ENCODE peak calls at places on chromosome 20, in nine cellular contexts. M, U, W, J, P, A, B, X and E are unnamed samples. For H3K4me1 and H3K27me3, the result is how much of the 10 kb centered on the place peaks cover.

GRCh38 chr20:17618673-17619013 is 48.8 kb downstream of the DSTN start:
- DNase-seq in P (no peak), M (no peak), A (no peak), U (no peak), B (no peak), W (peak), X (no peak), J (no peak), E (no peak)

GRCh38 chr20:59043698-59044097 is 1.1 kb upstream of the PRELID3B start:
- DNase-seq in B (no peak), J (no peak), M (no peak), U (no peak), X (no peak), A (no peak), P (no peak), W (no peak), E (no peak)

GRCh38 chr20:63085087-63085861 is 78.5 kb upstream of the BHLHE23 start:
- DNase-seq in A (peak), J (no peak), X (no peak), M (no peak), W (no peak), P (peak), U (peak), B (no peak), E (no peak)

GRCh38 chr20:9995514-9996272 is 39.1 kb upstream of the ANKEF1 start:
- DNase-seq in X (no peak), J (no peak), A (no peak), W (no peak), U (no peak), B (no peak), M (no peak), P (no peak), E (no peak)

GRCh38 chr20:38123021-38123587 is 42.0 kb downstream of the TGM2 start:
- DNase-seq in M (peak), U (no peak), J (peak), B (peak), A (peak), X (no peak), P (peak), W (no peak), E (no peak)

GRCh38 chr20:43940518-43941225 is 26.0 kb downstream of the TOX2 start:
- DNase-seq in U (no peak), A (no peak), B (no peak), W (no peak), M (no peak), J (no peak), P (no peak), X (no peak), E (no peak)

GRCh38 chr20:64176548-64177419 is 12.5 kb downstream of the MYT1 start:
- DNase-seq in B (no peak), W (no peak), M (no peak), J (no peak), X (no peak), A (no peak), U (no peak), P (no peak), E (peak)

GRCh38 chr20:6636209-6637159 is 131.0 kb upstream of the BMP2 start:
- DNase-seq in A (no peak), B (peak), J (no peak), M (peak), W (peak), X (peak), U (no peak), P (no peak), E (peak)

GRCh38 chr20:20793570-20793969 is 81.1 kb upstream of the RALGAPA2 start:
- DNase-seq in J (no peak), M (no peak), X (no peak), U (no peak), W (no peak), B (no peak), P (no peak), A (no peak), E (no peak)

GRCh38 chr20:25057234-25058050 is 497 bp downstream of the ACSS1 start:
- DNase-seq in W (peak), U (peak), B (peak), P (peak), J (peak), X (no peak), M (peak), A (peak), E (peak)

GRCh38 chr20:18377896-18378481 is 88.8 kb downstream of the DZANK1 start:
- DNase-seq in M (no peak), A (no peak), P (no peak), B (no peak), W (no peak), J (no peak), X (no peak), U (no peak), E (no peak)

GRCh38 chr20:53621482-53622246 is 28.0 kb upstream of the ZNF217 start:
- DNase-seq in X (peak), U (no peak), A (peak), B (peak), J (peak), W (peak), M (peak), P (no peak), E (peak)

GRCh38 chr20:12925214-12925755 is 83.5 kb upstream of the SPTLC3 start:
- DNase-seq in A (no peak), U (no peak), W (peak), X (peak), J (peak), B (peak), P (no peak), M (peak), E (peak)

GRCh38 chr20:63625771-63626423 is 1.0 kb downstream of the GMEB2 start:
- DNase-seq in W (peak), A (no peak), B (peak), X (no peak), M (peak), P (peak), U (no peak), J (peak), E (peak)

GRCh38 chr20:39849664-39850063 is 839.4 kb downstream of the MAFB start:
- DNase-seq in J (peak), B (peak), X (peak), M (peak), U (peak), W (peak), A (peak), P (peak), E (peak)

GRCh38 chr20:20695250-20695816 is 17.1 kb downstream of the RALGAPA2 start:
- DNase-seq in A (no peak), M (no peak), X (no peak), U (no peak), W (no peak), B (no peak), P (no peak), J (no peak), E (no peak)

GRCh38 chr20:41530923-41531322 is 87.3 kb downstream of the CHD6 start:
- DNase-seq in X (no peak), M (no peak), U (no peak), A (no peak), J (no peak), P (no peak), W (no peak), B (no peak), E (no peak)

GRCh38 chr20:36847009-36847709 is 28.8 kb upstream of the TLDC2 start:
- DNase-seq in A (peak), P (no peak), B (peak), W (peak), U (peak), M (no peak), X (peak), J (peak), E (peak)

GRCh38 chr20:47684306-47685080 is 100.8 kb downstream of the SULF2 start:
- DNase-seq in W (no peak), B (no peak), X (no peak), A (no peak), M (no peak), U (no peak), J (no peak), P (no peak), E (no peak)

GRCh38 chr20:38338849-38339520 is 7.3 kb upstream of the LBP start:
- DNase-seq in A (no peak), U (no peak), X (peak), W (no peak), B (no peak), P (no peak), M (no peak), J (no peak), E (no peak)

GRCh38 chr20:58116505-58116904 is 111.9 kb downstream of the ANKRD60 start:
- DNase-seq in A (no peak), P (no peak), X (no peak), M (no peak), W (no peak), B (no peak), U (no peak), J (no peak), E (no peak)

DNA sequence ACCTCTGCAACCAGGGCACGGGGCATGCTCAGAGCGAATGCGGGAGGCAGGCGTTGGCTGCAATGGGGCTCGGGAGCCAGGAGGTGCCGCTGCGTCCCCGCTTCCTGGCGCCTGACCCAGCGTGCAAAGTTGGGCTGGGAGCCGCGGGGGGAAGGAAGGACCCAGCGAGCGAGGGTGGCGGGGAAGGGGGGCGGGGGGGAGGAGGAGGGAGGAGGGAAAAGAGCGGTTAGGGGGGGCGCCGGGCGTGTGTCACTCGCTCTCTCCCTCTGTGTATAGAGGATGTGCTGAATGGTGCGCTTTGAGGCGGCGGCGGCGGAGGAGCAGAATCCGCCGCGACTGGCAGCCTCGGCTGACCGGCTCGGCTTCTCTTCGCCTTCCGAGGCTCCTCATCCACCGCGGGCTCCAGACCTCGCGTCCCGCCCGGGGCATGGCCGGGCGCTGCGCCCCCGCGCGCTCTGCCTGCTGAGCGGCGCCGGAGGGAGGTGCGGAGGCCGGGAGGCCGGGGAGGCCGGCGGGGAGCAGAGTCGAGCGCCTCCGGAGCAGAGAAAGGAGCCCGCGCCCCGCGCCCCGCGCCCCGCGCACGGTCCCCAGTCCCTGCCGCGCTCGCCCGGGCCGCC is at the start of gene PLCB1:
- DNase-seq in A (peak), W (peak), U (peak), J (peak), B (peak), X (peak), P (peak), M (peak), E (peak)
- TF ChIP-seq POLR2A in A (no peak), W (no peak), U (no peak), J (no peak), B (no peak), X (peak), P (no peak), M (no peak), E (no peak)

DNA sequence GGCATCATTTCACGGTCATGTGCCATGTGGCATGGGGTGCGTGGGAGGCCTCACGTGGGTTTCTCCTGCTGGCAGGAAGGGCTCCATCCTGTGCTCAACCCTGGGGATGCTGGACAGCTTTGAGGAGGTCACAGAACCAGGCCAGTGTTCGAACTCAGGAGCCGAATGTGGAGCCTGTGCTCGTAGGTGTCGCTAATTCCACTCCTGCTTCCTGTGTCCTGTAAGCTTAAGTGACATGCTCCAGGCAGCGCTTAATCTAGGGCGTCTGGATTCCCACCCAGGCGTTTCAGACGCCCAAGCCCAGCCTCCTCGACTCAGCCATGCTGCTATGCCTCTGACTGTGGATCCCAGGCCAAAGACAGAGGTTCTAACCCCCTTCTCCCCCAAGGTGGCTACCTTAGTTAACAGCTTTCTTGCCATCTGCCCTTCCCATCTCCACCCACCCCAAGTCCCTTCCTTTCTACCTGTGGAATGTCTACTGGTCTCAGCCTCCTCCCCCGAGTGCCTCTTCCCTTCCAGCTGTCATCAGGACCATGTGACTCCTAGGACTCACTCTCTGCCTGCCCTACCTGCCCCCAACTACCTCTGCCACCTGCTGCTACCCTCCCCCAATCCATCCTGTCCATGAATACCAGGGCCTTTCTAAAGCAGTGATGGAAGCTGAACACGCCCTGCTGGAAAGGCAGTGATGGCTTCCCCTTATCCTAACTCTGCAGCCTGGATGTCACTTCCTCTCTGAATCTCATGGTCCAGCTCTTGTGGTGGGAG is 255.1 kb downstream of the CDH26 start:
- DNase-seq in A (no peak), U (no peak), J (no peak), W (no peak), X (no peak), M (no peak), P (no peak), B (no peak), E (no peak)
- H3K4me1 ChIP-seq in A (under half), U (under half), J (under half), W (under half), X (under half), M (under half), P (under half), B (under half), E (under half)

GRCh38 chr20:19492116-19492515 is 265.9 kb upstream of the RIN2 start:
- DNase-seq in M (no peak), W (no peak), A (no peak), X (no peak), B (no peak), J (no peak), P (no peak), U (no peak), E (no peak)

GRCh38 chr20:19491241-19491640 is 266.8 kb upstream of the RIN2 start:
- DNase-seq in M (no peak), U (no peak), W (no peak), J (no peak), A (no peak), X (no peak), P (no peak), B (no peak), E (no peak)

GRCh38 chr20:19495905-19496703 is 262.0 kb upstream of the RIN2 start:
- DNase-seq in P (no peak), M (no peak), J (no peak), X (no peak), B (no peak), U (no peak), W (no peak), A (no peak), E (no peak)

GRCh38 chr20:19493794-19494495 is 264.1 kb upstream of the RIN2 start:
- DNase-seq in X (no peak), J (peak), M (no peak), W (no peak), P (no peak), A (no peak), B (no peak), U (no peak), E (no peak)

DNA sequence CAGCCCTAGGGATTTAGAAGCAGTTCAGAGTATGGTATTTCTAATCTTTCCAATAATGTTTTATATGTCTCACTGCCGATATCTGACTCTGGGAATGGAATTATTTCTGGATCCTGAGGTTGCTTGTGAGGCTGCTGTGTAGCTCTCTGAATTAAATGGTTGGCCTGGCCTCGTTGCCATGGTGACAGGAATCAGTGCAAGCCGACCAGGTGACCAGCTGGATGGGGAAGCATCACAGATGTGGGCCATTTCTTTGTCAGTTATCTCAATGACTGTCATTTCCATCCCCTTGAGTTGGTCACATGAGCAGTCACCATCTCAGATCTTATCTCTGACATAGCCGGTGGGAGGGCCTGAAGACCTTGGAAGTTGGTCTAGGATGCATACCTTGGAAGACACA is 265.1 kb upstream of the RIN2 start:
- DNase-seq in U (no peak), W (no peak), J (no peak), A (no peak), B (no peak), X (no peak), P (no peak), M (no peak), E (peak)
- H3K27me3 ChIP-seq in U (under half), W (under half), J (under half), A (under half), B (under half), X (under half), P (under half), M (under half), E (under half)

GRCh38 chr20:1304711-1305515 is 24.0 kb downstream of the SDCBP2 start:
- DNase-seq in P (peak), J (no peak), B (no peak), A (no peak), W (no peak), M (no peak), U (no peak), X (no peak), E (peak)
- TF ChIP-seq POLR2A in P (no peak), J (no peak), B (no peak), A (no peak), W (no peak), M (no peak), U (no peak), X (no peak), E (no peak)

GRCh38 chr20:2460752-2461424 is 9.7 kb downstream of the SNRPB start:
- DNase-seq in M (no peak), W (no peak), X (no peak), B (no peak), P (no peak), J (no peak), U (no peak), A (no peak), E (no peak)

GRCh38 chr20:2463616-2464365 is 6.8 kb downstream of the SNRPB start:
- DNase-seq in B (no peak), X (no peak), A (no peak), W (no peak), M (no peak), P (no peak), U (no peak), J (no peak), E (no peak)

GRCh38 chr20:2465100-2465499 is 5.5 kb downstream of the SNRPB start:
- DNase-seq in U (no peak), B (no peak), M (no peak), W (no peak), X (no peak), J (no peak), P (no peak), A (no peak), E (no peak)

GRCh38 chr20:2459981-2460751 is 10.4 kb downstream of the SNRPB start:
- DNase-seq in J (no peak), W (no peak), X (no peak), P (no peak), U (no peak), M (no peak), A (no peak), B (no peak), E (no peak)

GRCh38 chr20:2462484-2462883 is 8.1 kb downstream of the SNRPB start:
- DNase-seq in B (no peak), U (no peak), P (no peak), X (no peak), J (no peak), W (no peak), M (no peak), A (no peak), E (no peak)
- H3K4me1 ChIP-seq in B (under half), U (under half), P (under half), X (under half), J (under half), W (under half), M (under half), A (under half), E (under half)

GRCh38 chr20:22944062-22944461 is 91.0 kb upstream of the SSTR4 start:
- DNase-seq in P (no peak), M (no peak), U (no peak), A (no peak), J (no peak), B (no peak), W (no peak), X (no peak), E (no peak)

GRCh38 chr20:22944936-22945335 is 90.2 kb upstream of the SSTR4 start:
- DNase-seq in X (no peak), J (no peak), B (no peak), A (no peak), W (no peak), U (no peak), P (no peak), M (no peak), E (no peak)

GRCh38 chr20:22942742-22943141 is 92.4 kb upstream of the SSTR4 start:
- DNase-seq in U (no peak), J (no peak), P (no peak), A (no peak), M (no peak), B (no peak), X (no peak), W (no peak), E (no peak)

GRCh38 chr20:22949710-22950109 is 85.4 kb upstream of the SSTR4 start:
- DNase-seq in P (no peak), U (no peak), A (no peak), B (no peak), W (no peak), X (no peak), M (no peak), J (no peak), E (no peak)

GRCh38 chr20:22946594-22946993 is 88.5 kb upstream of the SSTR4 start:
- DNase-seq in X (no peak), A (no peak), B (no peak), W (no peak), M (no peak), J (no peak), P (no peak), U (no peak), E (no peak)
- H3K27me3 ChIP-seq in X (under half), A (under half), B (under half), W (under half), M (under half), J (under half), P (under half), U (under half), E (under half)

GRCh38 chr20:16573011-16573965 is at the start of gene KIF16B:
- DNase-seq in U (peak), X (peak), M (peak), W (peak), P (peak), B (peak), A (peak), J (peak), E (peak)
- TF ChIP-seq POLR2A in U (no peak), X (peak), M (peak), W (peak), P (no peak), B (no peak), A (no peak), J (no peak), E (peak)

GRCh38 chr20:35663813-35664543 is 722 bp downstream of the CPNE1 start:
- DNase-seq in X (peak), U (no peak), A (no peak), W (peak), J (peak), P (peak), B (peak), M (peak), E (peak)
- H3K4me1 ChIP-seq in X (under half), U (under half), A (under half), W (under half), J (under half), P (half or more), B (under half), M (under half), E (under half)